ENCODE peak calls at places on chromosomes 6 and 20, in seven cellular contexts. I, T, S, J, V, C and W are unnamed samples.

GRCh38 chr6:113120577-113121285 is 736.4 kb upstream of the MARCKS start:
- DNase-seq in I (peak; percentile 93), T (no peak), S (no peak), J (no peak), V (no peak), C (peak; percentile 48), W (no peak)

GRCh38 chr6:4342407-4343137 is 207.2 kb upstream of the ECI2 start:
- DNase-seq in I (peak; percentile 44), T (no peak), S (no peak), J (no peak), V (no peak), C (no peak), W (no peak)

GRCh38 chr20:10648651-10649050 is 25.1 kb downstream of the JAG1 start:
- DNase-seq in I (peak; percentile 91), T (no peak), S (peak; percentile 3), J (no peak), V (no peak), C (no peak), W (no peak)

GRCh38 chr6:24125980-24126379 is at the start of gene NRSN1:
- DNase-seq in I (no peak), T (no peak), S (peak; percentile 64), J (no peak), V (no peak), C (no peak), W (no peak)

GRCh38 chr6:66478705-66479104 is 771.7 kb upstream of the EYS start:
- DNase-seq in I (no peak), T (no peak), S (no peak), J (no peak), V (no peak), C (no peak), W (no peak)

GRCh38 chr6:123333000-123333756 is 303.6 kb downstream of the TRDN start:
- DNase-seq in I (no peak), T (no peak), S (no peak), J (no peak), V (no peak), C (no peak), W (no peak)

GRCh38 chr6:35044145-35044745 is 96.9 kb downstream of the TCP11 start:
- DNase-seq in I (no peak), T (no peak), S (no peak), J (no peak), V (peak; percentile 58), C (peak; percentile 88), W (peak; percentile 82)

GRCh38 chr6:68633654-68634502 is 1.2 kb upstream of the ADGRB3 start:
- DNase-seq in I (no peak), T (no peak), S (no peak), J (no peak), V (no peak), C (no peak), W (no peak)

GRCh38 chr6:1364791-1365190 is 24.6 kb upstream of the FOXF2 start:
- DNase-seq in I (no peak), T (no peak), S (peak; percentile 5), J (no peak), V (no peak), C (no peak), W (no peak)

GRCh38 chr6:47634210-47635047 is 64.0 kb upstream of the ADGRF4 start:
- DNase-seq in I (no peak), T (no peak), S (no peak), J (no peak), V (no peak), C (no peak), W (no peak)

GRCh38 chr6:24907959-24908358 is 27.8 kb downstream of the RIPOR2 start:
- DNase-seq in I (no peak), T (no peak), S (no peak), J (no peak), V (no peak), C (peak; percentile 15), W (no peak)

GRCh38 chr6:34894693-34895092 is 5.6 kb downstream of the ANKS1A start:
- DNase-seq in I (no peak), T (no peak), S (no peak), J (no peak), V (no peak), C (no peak), W (no peak)

GRCh38 chr20:60935971-60936370 is 316.1 kb upstream of the CDH4 start:
- DNase-seq in I (no peak), T (no peak), S (no peak), J (no peak), V (no peak), C (peak; percentile 9), W (no peak)

GRCh38 chr6:41170547-41171160 is 7.7 kb upstream of the TREM2 start:
- DNase-seq in I (no peak), T (no peak), S (no peak), J (no peak), V (no peak), C (no peak), W (no peak)

GRCh38 chr20:5024982-5025381 is 23.7 kb upstream of the SLC23A2 start:
- DNase-seq in I (no peak), T (no peak), S (peak; percentile 75), J (peak; percentile 23), V (no peak), C (peak; percentile 22), W (no peak)

GRCh38 chr6:69311888-69312287 is 484.9 kb downstream of the LMBRD1 start:
- DNase-seq in I (no peak), T (no peak), S (no peak), J (no peak), V (no peak), C (no peak), W (no peak)

GRCh38 chr20:23095504-23095903 is 9.4 kb upstream of the CD93 start:
- DNase-seq in I (no peak), T (no peak), S (no peak), J (no peak), V (no peak), C (no peak), W (no peak)

GRCh38 chr6:14499804-14500203 is 382.2 kb downstream of the CD83 start:
- DNase-seq in I (peak; percentile 87), T (no peak), S (no peak), J (no peak), V (no peak), C (no peak), W (no peak)

GRCh38 chr6:135116566-135116965 is 61.9 kb upstream of the HBS1L start:
- DNase-seq in I (no peak), T (no peak), S (no peak), J (no peak), V (no peak), C (no peak), W (no peak)

GRCh38 chr6:25883991-25884390 is 9.9 kb upstream of the SLC17A3 start:
- DNase-seq in I (peak; percentile 1), T (no peak), S (peak; percentile 93), J (no peak), V (no peak), C (no peak), W (no peak)

GRCh38 chr20:4244700-4245485 is 229.5 kb upstream of the RNF24 start:
- DNase-seq in I (no peak), T (peak; percentile 52), S (peak; percentile 59), J (no peak), V (no peak), C (no peak), W (no peak)

GRCh38 chr6:156686940-156687874 is 90.0 kb upstream of the ARID1B start:
- DNase-seq in I (peak; percentile 87), T (peak; percentile 91), S (peak; percentile 95), J (peak; percentile 95), V (peak; percentile 94), C (peak; percentile 80), W (peak; percentile 98)
- TF ChIP-seq POLR2A in I (peak; percentile 77), T (peak; percentile 77), S (peak; percentile 75), J (no peak), V (no peak), C (peak; percentile 81), W (peak; percentile 28)

DNA sequence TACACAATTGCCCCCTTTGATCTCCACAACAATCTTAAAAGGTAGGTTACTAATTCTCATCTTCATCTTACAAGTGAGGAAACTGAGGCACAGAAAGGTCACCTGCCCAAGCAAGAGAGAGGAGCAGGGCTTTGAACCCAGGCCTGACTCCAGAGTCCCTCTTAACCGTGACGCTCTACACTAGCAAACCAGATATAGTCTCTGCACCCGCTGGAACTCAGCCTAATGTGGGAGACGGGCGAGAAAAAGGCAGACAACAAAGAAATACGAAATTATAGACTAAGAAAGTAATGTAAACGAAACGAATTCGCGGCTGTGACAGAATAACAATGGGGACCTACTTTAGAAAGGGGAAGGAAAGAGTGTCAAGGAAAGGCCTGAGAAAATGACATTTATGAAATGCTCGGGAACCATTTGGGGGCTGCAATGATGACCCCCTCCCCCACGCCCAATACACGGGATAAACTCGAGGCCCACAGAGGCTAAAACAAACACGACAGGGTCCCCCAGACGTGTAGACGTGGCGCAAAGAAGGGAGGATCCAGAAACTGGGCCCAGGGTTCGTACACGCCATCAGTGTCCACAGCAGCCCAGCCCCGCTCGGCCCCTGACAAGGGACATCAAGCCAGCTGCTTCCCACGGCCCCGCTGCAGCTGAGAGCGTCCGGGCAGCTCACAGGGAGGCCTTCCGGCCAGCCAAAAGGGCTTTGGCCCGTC is 641 bp downstream of the TRPC4AP start:
- DNase-seq in I (peak; percentile 16), T (peak; percentile 20), S (peak; percentile 78), J (no peak), V (peak; percentile 75), C (peak; percentile 33), W (no peak)
- TF ChIP-seq POLR2A in I (no peak), T (no peak), S (no peak), J (no peak), V (no peak), C (no peak), W (no peak)

DNA sequence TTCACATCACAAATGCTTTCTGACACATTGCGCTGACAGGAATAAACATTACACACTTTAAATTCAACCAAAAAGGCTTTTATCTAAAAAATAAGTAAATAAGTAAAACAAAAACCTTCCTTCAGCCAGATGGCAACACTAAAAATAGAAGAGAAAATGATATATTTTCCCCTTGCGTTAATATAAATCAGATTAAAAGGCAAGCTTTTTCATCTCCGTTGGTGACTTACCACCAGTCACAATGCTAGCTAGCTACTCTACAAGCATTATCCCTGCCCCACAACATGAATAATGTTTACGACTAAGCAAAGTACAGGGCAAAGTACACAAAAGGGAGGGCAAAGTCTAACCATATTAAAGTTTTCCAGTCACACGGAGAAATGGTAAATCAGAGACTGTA is 120.5 kb downstream of the MAP7 start:
- DNase-seq in I (no peak), T (no peak), S (no peak), J (no peak), V (no peak), C (no peak), W (no peak)
- TF ChIP-seq POLR2A in I (no peak), T (no peak), S (no peak), J (no peak), V (no peak), C (no peak), W (no peak)

DNA sequence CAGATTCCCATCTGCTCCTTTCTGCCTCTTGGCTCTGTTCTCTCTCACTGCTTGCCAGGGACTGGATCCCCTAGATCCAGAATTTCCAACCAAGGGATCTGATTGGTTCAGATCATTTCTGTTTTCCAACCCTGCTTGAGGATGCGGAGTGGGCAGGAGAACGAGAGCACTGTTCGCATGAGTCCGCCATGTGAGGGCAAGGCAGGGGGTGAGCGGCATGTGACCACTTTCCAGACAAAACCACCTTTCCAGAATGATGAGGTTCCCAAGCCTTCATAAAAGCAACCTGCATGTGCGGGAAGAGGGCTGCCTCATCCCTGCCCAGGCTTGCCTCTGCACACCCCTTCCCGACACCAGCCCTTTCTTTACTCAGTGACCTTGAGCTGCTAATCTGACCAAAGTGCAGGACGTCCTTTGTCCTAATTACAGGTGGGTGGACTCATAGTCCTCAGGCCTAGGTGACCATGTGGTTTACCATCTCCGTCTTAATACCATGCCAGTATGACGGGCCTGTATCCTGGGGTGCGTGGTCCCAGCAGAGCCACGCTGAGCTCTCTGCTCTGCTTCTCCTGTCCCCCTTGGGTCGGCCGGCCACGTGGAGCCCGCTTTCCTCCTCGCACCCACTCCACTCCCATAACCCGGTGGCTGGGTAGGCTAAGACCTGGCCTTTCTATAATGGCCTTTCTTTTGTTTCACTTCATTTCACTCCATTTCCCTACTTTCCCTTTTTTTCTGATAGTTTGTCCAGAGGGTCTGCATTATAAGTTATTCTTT is 14.4 kb downstream of the NQO2 start:
- DNase-seq in I (no peak), T (no peak), S (no peak), J (no peak), V (no peak), C (no peak), W (no peak)
- TF ChIP-seq POLR2A in I (no peak), T (no peak), S (no peak), J (no peak), V (no peak), C (no peak), W (no peak)